ENCODE peak calls at places on chromosomes 13 and 19, in ten cellular contexts. B is left lung; A is thoracic aorta; Q is GM23338; X is heart left ventricle; U is neural progenitor cell; L is CD8-positive, alpha-beta T cell; R is A673; C is left ventricle myocardium inferior; E is adipocyte. Z is an unnamed sample.

GRCh38 chr19:8615813-8616596 is 5.5 kb upstream of the ADAMTS10 start:
- DNase-seq in B (peak; percentile 85), A (no peak), Q (peak; percentile 79), X (no peak), U (peak; percentile 66), L (peak; percentile 75), R (peak; percentile 81), C (peak; percentile 51), E (peak; percentile 80), Z (peak; percentile 37)

GRCh38 chr13:114203536-114203935 is 24.5 kb downstream of the CFAP97D2 start:
- DNase-seq in B (no peak), A (no peak), Q (no peak), X (no peak), U (no peak), L (peak; percentile 71), R (no peak), C (no peak), E (no peak), Z (no peak)

GRCh38 chr13:50990540-50991506 is 81.2 kb downstream of the RNASEH2B start:
- DNase-seq in B (no peak), A (no peak), Q (peak; percentile 44), X (peak; percentile 45), U (peak; percentile 49), L (no peak), R (no peak), C (peak; percentile 50), E (peak; percentile 34), Z (no peak)

GRCh38 chr19:14412436-14413071 is 6.6 kb downstream of the DDX39A start:
- DNase-seq in B (peak; percentile 79), A (no peak), Q (no peak), X (no peak), U (no peak), L (no peak), R (no peak), C (no peak), E (no peak), Z (no peak)

GRCh38 chr13:51444922-51445321 is 7.9 kb downstream of the INTS6 start:
- DNase-seq in B (no peak), A (no peak), Q (peak; percentile 52), X (no peak), U (no peak), L (no peak), R (peak; percentile 67), C (no peak), E (peak; percentile 67), Z (no peak)

GRCh38 chr13:71869274-71869673 is 2.3 kb upstream of the DACH1 start:
- DNase-seq in B (no peak), A (no peak), Q (peak; percentile 40), X (no peak), U (peak; percentile 18), L (no peak), R (no peak), C (no peak), E (no peak), Z (no peak)

GRCh38 chr19:15129856-15130580 is 22.8 kb downstream of the SYDE1 start:
- DNase-seq in B (no peak), A (no peak), Q (no peak), X (no peak), U (no peak), L (no peak), R (no peak), C (no peak), E (no peak), Z (peak; percentile 15)

GRCh38 chr19:31675187-31675913 is 326.1 kb upstream of the TSHZ3 start:
- DNase-seq in B (no peak), A (no peak), Q (no peak), X (no peak), U (no peak), L (no peak), R (no peak), C (no peak), E (no peak), Z (no peak)

GRCh38 chr19:2976609-2977000 is 759 bp upstream of the TLE6 start:
- DNase-seq in B (peak; percentile 23), A (no peak), Q (peak; percentile 45), X (no peak), U (peak; percentile 38), L (no peak), R (no peak), C (no peak), E (peak; percentile 4), Z (no peak)

GRCh38 chr19:2977001-2977685 is at the start of gene TLE6:
- DNase-seq in B (peak; percentile 94), A (peak; percentile 74), Q (peak; percentile 98), X (peak; percentile 96), U (peak; percentile 98), L (peak; percentile 93), R (peak; percentile 95), C (peak; percentile 97), E (peak; percentile 97), Z (peak; percentile 96)

GRCh38 chr19:2974342-2974932 is 2.9 kb upstream of the TLE6 start:
- DNase-seq in B (peak; percentile 27), A (no peak), Q (no peak), X (peak; percentile 59), U (peak; percentile 36), L (no peak), R (peak; percentile 45), C (peak; percentile 50), E (peak; percentile 25), Z (no peak)

GRCh38 chr19:2970201-2970838 is 7.0 kb upstream of the TLE6 start:
- DNase-seq in B (peak; percentile 20), A (no peak), Q (no peak), X (no peak), U (no peak), L (no peak), R (no peak), C (no peak), E (peak; percentile 86), Z (no peak)

DNA sequence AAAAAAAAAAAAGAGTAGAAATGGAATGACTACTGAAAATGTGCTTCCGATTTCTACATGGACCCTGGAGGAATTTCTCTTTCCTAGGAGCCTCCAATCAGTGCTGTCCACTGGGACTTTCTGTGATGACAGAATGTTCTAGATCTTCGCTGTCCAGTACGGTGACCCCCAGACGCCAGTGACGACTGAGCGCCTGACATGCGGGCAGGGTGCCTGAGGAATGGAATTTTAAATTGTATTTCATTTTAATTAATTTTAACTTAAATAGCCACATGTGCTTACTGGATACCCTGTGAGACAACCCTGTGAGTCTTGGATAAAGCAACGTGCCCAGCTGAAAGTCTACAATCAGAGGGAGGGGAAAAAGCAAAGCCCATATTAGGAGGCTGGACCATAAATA is 4.1 kb upstream of the TLE6 start:
- DNase-seq in B (no peak), A (no peak), Q (no peak), X (no peak), U (no peak), L (no peak), R (no peak), C (peak; percentile 66), E (no peak), Z (no peak)
- H3K27me3 ChIP-seq in B (no peaks in the 10 kb centered on the region), A (no peaks in the 10 kb centered on the region), Q (peaks cover 12% of the 10 kb centered on the region), X (no peaks in the 10 kb centered on the region), U (peaks cover 60% of the 10 kb centered on the region), L (no peaks in the 10 kb centered on the region), R (no peaks in the 10 kb centered on the region), C (no peaks in the 10 kb centered on the region), E (no peaks in the 10 kb centered on the region), Z (no peaks in the 10 kb centered on the region)

GRCh38 chr13:22114630-22115311 is 443.9 kb downstream of the FGF9 start:
- DNase-seq in B (no peak), A (no peak), Q (no peak), X (no peak), U (no peak), L (no peak), R (no peak), C (no peak), E (no peak), Z (peak; percentile 48)

GRCh38 chr13:22121340-22121739 is 450.5 kb downstream of the FGF9 start:
- DNase-seq in B (no peak), A (no peak), Q (no peak), X (no peak), U (no peak), L (no peak), R (no peak), C (no peak), E (no peak), Z (no peak)

GRCh38 chr13:22126433-22127021 is 455.7 kb downstream of the FGF9 start:
- DNase-seq in B (no peak), A (no peak), Q (no peak), X (no peak), U (no peak), L (no peak), R (no peak), C (no peak), E (no peak), Z (peak; percentile 6)

GRCh38 chr13:22120646-22121045 is 449.8 kb downstream of the FGF9 start:
- DNase-seq in B (no peak), A (no peak), Q (no peak), X (no peak), U (no peak), L (no peak), R (no peak), C (no peak), E (no peak), Z (no peak)
- H3K27me3 ChIP-seq in B (no peaks in the 10 kb centered on the region), A (no peaks in the 10 kb centered on the region), Q (no peaks in the 10 kb centered on the region), X (no peaks in the 10 kb centered on the region), U (no peaks in the 10 kb centered on the region), L (no peaks in the 10 kb centered on the region), R (no peaks in the 10 kb centered on the region), C (no peaks in the 10 kb centered on the region), E (no peaks in the 10 kb centered on the region), Z (no peaks in the 10 kb centered on the region)

DNA sequence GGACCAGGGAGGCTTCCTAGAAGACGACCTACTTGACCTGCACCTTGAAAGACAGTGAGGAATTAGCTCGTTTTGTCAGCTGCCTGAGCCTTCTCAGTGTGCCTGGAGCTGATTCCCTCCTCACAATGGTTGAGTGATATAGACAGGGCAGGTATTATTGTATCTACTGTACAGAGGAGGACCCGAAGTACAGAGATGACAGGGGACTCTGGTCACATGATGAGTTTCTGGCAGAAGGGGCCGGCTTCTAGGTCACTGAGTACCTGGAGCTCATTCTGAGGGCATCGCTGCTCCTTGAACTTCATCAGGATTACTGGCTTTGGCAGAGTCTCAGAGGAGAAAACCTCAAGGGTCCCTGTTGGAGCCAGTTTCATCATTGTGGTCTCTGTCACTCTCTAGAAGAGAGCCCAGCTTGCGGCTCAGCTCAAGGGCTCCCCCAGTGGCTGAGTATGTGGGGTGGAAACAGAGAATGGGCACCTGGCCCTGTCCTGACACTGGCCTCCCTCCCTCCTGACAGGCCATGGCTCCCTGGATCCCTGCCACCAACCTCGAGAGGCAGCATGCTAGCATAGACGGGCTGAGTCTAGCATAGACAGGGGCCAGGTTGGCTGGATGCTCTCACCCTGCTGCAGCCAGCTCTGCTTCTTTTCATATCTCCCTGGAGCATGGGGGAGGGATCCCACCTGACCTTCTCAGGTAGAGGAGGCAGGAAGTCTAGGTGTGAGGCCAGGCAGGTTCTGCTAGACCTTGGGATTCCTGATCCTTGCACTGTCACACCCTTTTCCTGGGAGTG is 38.7 kb downstream of the NFIX start:
- DNase-seq in B (peak; percentile 83), A (no peak), Q (peak; percentile 87), X (peak; percentile 82), U (peak; percentile 69), L (peak; percentile 62), R (peak; percentile 57), C (peak; percentile 86), E (peak; percentile 55), Z (peak; percentile 96)
- H3K27me3 ChIP-seq in B (no peaks in the 10 kb centered on the region), A (no peaks in the 10 kb centered on the region), Q (peaks cover 63% of the 10 kb centered on the region), X (no peaks in the 10 kb centered on the region), U (peaks cover 100% of the 10 kb centered on the region), L (no peaks in the 10 kb centered on the region), R (no peaks in the 10 kb centered on the region), C (no peaks in the 10 kb centered on the region), E (no peaks in the 10 kb centered on the region), Z (no peaks in the 10 kb centered on the region)

GRCh38 chr19:47021536-47022139 is 2.0 kb downstream of the NPAS1 start:
- DNase-seq in B (peak; percentile 78), A (no peak), Q (peak; percentile 77), X (no peak), U (peak; percentile 69), L (no peak), R (no peak), C (no peak), E (peak; percentile 54), Z (no peak)

GRCh38 chr19:47022140-47022536 is 2.5 kb downstream of the NPAS1 start:
- DNase-seq in B (no peak), A (no peak), Q (no peak), X (no peak), U (no peak), L (no peak), R (no peak), C (no peak), E (no peak), Z (no peak)

GRCh38 chr19:47022541-47023447 is 3.2 kb downstream of the NPAS1 start:
- DNase-seq in B (no peak), A (no peak), Q (peak; percentile 58), X (no peak), U (peak; percentile 86), L (no peak), R (no peak), C (no peak), E (no peak), Z (no peak)

GRCh38 chr19:47024502-47024901 is 4.9 kb downstream of the NPAS1 start:
- DNase-seq in B (no peak), A (no peak), Q (no peak), X (no peak), U (no peak), L (no peak), R (no peak), C (no peak), E (no peak), Z (no peak)

DNA sequence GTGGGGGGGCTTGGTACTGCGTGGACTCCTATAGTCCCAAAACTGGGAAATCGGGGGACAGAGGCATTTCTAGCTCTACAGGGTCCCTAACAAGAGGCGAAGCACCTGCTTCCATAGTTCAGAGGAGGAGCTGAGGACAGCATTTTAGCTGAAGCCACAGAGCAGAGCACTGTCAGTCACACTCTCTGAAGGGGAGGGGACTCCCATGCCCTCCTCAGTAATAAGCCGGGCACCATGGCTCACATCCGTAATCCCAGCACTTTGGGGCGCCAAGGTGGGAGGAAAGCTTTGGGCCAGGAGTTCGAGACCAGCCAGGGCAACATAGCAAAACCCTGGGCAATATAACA is 3.8 kb downstream of the NPAS1 start:
- DNase-seq in B (no peak), A (no peak), Q (peak; percentile 45), X (no peak), U (no peak), L (no peak), R (peak; percentile 35), C (no peak), E (no peak), Z (no peak)
- H3K27me3 ChIP-seq in B (peaks cover 65% of the 10 kb centered on the region), A (peaks cover 13% of the 10 kb centered on the region), Q (peaks cover 70% of the 10 kb centered on the region), X (peaks cover 44% of the 10 kb centered on the region), U (peaks cover 85% of the 10 kb centered on the region), L (peaks cover 34% of the 10 kb centered on the region), R (peaks cover 36% of the 10 kb centered on the region), C (peaks cover 94% of the 10 kb centered on the region), E (peaks cover 8% of the 10 kb centered on the region), Z (peaks cover 11% of the 10 kb centered on the region)

Z was measured in small intestine.